ENCODE peak calls at places on chromosomes 12 and 14, in four cellular contexts. D is RWPE1, B is nephron progenitor cell, F is GM12865. T is an unnamed sample.

GRCh38 chr14:79602023-79602422 is 609.3 kb downstream of the DIO2 start:
- DNase-seq in F (no peak), D (no peak), B (no peak), T (no peak)

GRCh38 chr12:16349132-16349463 is 1.7 kb downstream of the MGST1 start:
- DNase-seq in D (peak; percentile 51), B (no peak), F (no peak), T (no peak)

GRCh38 chr14:98501335-98501734 is 770.7 kb downstream of the BCL11B start:
- DNase-seq in B (no peak), D (peak; percentile 81), F (no peak), T (no peak)

GRCh38 chr12:59398164-59398563 is 197.7 kb upstream of the SLC16A7 start:
- DNase-seq in F (no peak), D (no peak), B (no peak), T (no peak)

GRCh38 chr12:77214136-77214535 is 148.8 kb upstream of the E2F7 start:
- DNase-seq in F (no peak), B (no peak), D (no peak), T (no peak)

GRCh38 chr14:104876251-104876699 is 11.2 kb downstream of the CEP170B start:
- DNase-seq in D (peak; percentile 78), B (peak; percentile 49), F (peak; percentile 53), T (peak; percentile 81)

GRCh38 chr12:5507944-5508343 is 76.0 kb downstream of the NTF3 start:
- DNase-seq in B (no peak), F (no peak), D (no peak), T (no peak)

GRCh38 chr14:64439141-64439540 is 26.2 kb upstream of the AKAP5 start:
- DNase-seq in F (no peak), D (no peak), B (no peak), T (no peak)

GRCh38 chr12:66774921-66775320 is 96.0 kb upstream of the GRIP1 start:
- DNase-seq in B (no peak), D (no peak), F (no peak), T (no peak)

GRCh38 chr12:132014092-132014914 is 64.6 kb downstream of the EP400 start:
- DNase-seq in B (no peak), F (no peak), D (no peak), T (no peak)

GRCh38 chr12:69415471-69416275 is 54.5 kb upstream of the FRS2 start:
- DNase-seq in D (peak; percentile 45), B (peak; percentile 44), F (peak; percentile 29), T (peak; percentile 24)

GRCh38 chr12:106062693-106063092 is 76.1 kb downstream of the NUAK1 start:
- DNase-seq in D (no peak), B (no peak), F (no peak), T (no peak)

DNA sequence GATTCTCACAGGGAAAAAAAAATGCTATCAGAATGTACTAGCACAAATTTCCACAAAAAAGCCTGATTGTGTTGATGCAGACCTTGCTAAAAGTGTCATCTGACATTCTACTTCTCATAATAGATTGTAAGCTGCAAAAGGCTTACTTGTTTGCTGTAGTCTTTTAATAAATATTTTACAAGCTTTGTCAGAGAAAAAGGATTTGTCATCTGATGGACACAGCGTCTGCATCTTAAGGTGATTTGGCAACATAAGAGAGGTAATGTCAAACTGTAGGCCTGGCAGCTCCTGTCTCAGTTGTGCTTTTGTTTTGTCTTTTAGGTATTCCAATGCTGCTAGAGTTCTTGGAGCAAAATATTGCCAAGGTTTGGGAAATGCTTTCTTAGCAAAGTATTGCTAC is 26.3 kb upstream of the KCNH3 start:
- DNase-seq in B (no peak), D (no peak), F (no peak), T (no peak)
- TF ChIP-seq CTCF in B (no peak), D (no peak), F (no peak), T (no peak)

GRCh38 chr14:35215110-35215872 is 76.9 kb upstream of the PSMA6 start:
- DNase-seq in D (peak; percentile 8), B (no peak), F (peak; percentile 50), T (peak; percentile 32)
- TF ChIP-seq CTCF in D (no peak), B (peak; percentile 24), F (no peak), T (peak; percentile 43)

GRCh38 chr14:95196268-95196667 is 38.9 kb upstream of the DICER1 start:
- DNase-seq in F (peak; percentile 43), D (peak; percentile 14), B (no peak), T (peak; percentile 68)
- TF ChIP-seq CTCF in F (peak; percentile 42), D (no peak), B (peak; percentile 6), T (peak; percentile 45)

DNA sequence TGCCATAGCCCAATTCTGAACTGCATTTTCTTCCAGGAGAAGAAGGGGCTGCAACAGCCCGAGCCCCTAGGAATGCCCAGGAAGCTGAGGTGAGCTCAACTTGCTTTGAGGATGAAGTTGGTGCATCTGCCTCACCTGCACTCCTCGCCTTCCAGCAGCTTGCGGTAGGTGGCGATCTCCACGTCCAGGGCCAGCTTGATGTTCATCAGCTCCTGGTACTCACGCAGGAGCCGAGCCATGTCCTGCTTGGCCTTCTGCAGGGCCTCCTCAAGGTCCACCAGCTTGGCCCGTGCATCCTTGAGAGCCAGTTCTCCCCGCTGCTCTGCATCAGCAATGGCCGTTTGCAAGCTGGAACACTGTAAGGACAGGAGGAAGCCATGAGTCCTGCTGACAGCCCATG is 6.0 kb downstream of the KRT75 start:
- DNase-seq in D (no peak), F (no peak), B (no peak), T (no peak)
- TF ChIP-seq CTCF in D (no peak), F (no peak), B (no peak), T (no peak)

GRCh38 chr14:91155626-91156089 is 41.8 kb downstream of the DGLUCY start:
- DNase-seq in B (no peak), F (no peak), D (no peak), T (no peak)
- TF ChIP-seq CTCF in B (no peak), F (no peak), D (no peak), T (no peak)

GRCh38 chr14:75448209-75448608 is 20.4 kb downstream of the JDP2 start:
- DNase-seq in D (no peak), F (no peak), B (no peak), T (no peak)

GRCh38 chr14:75452324-75452723 is 24.5 kb downstream of the JDP2 start:
- DNase-seq in B (peak; percentile 56), F (no peak), D (no peak), T (no peak)

GRCh38 chr14:75449703-75450102 is 21.9 kb downstream of the JDP2 start:
- DNase-seq in D (no peak), F (no peak), B (no peak), T (no peak)

GRCh38 chr14:75452900-75453816 is 25.3 kb downstream of the JDP2 start:
- DNase-seq in F (no peak), D (peak; percentile 90), B (peak; percentile 74), T (no peak)

DNA sequence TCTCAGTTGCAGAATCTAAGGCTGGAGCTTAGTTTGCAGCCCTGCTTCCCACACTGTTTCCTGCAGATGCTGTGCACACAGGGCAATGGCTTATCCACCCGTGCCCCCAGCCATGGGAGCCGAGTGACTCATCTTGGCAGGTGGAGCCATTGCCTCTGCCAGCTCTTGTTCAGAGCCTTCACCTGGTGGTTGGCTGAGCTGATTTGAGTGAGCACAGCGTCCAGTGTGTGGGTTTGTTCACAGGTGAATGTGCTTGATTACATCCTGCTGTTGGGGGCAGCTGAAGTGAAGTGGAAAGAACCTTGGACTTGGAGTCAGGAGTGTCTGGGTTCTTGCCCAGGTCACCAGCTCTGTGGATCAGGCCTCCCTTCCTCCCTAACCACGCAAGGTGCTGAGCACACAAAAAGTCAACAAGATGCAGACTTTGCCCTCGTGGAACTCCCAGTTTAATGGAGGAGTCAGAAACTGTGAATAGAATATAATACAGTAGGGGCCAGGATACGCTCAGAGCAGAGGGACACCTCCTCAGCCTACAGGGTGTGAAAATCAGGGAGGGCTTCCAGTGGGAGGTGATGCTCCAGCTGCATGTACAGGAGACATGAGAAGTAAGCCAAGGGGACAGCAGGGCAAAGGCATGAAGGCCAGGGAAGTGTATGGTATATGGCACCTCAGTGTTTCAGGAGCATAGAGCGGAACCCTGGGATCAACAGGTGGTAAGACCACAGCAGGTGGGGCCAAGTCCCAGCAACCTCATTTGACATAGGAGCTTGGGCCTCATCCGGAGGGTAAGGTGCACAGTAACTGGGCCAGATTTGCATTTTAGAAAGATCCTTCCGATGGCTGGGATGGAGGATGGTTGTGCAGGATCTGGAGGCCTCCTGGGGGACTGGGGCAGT is 22.8 kb downstream of the JDP2 start:
- DNase-seq in F (no peak), D (peak; percentile 84), B (no peak), T (no peak)
- TF ChIP-seq CTCF in F (no peak), D (no peak), B (no peak), T (no peak)

DNA sequence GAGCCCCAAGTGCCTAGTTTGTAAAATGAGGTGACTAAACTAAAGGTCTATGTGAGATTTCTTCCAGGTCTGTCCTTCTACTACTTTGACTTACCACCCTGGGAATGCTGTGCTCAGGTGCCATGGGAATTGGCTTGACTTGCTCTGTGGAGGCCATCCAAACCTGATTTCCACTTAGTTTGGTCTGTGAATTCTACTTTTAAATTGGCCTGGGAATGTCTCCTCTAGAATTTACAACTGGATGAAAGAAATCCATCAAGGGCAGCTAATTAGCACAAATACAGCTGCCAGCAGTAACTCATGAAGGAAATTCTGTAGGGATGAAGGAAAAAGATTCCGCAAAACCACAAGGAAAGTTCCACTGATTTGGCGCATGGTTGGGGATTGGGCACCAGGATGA is 31.7 kb upstream of the FRMD6 start:
- DNase-seq in B (no peak), F (no peak), D (no peak), T (no peak)
- TF ChIP-seq CTCF in B (no peak), F (no peak), D (no peak), T (no peak)

DNA sequence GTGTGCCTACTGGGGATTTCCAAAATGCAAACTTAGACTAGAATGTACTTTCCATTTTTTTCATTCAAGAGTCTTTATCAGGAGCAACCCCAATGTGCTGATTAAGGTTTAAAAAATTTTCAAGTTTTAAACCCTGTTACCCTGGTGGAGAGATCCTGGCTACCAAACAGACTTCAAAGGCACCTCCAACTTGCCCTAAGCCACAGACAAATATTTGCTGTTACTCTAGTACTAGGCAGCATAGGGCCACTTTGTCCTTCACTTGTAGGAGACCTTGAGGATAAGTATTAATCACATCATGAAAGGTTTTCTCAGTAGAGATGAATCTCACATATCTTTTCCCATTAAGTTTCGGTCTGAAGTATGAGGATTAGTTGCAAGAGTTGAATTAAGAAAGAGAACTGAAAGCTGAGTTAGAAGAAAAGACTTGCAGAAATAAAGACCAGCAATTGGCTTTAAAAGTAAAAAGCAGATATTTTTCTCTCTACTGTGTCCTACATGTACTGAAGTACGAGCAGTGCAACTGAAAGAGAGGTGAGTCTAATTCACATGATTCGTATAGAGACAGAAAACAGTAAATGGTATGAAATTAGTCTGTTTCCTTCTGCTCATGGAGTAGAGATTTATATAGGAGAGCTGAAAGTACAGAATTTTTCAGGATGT is 28.3 kb downstream of the NTN4 start:
- DNase-seq in F (no peak), D (no peak), B (no peak), T (no peak)
- TF ChIP-seq CTCF in F (no peak), D (no peak), B (no peak), T (no peak)

GRCh38 chr14:54349713-54350112 is 47.1 kb upstream of the CDKN3 start:
- DNase-seq in B (no peak), F (no peak), D (no peak), T (no peak)

GRCh38 chr14:54347044-54347443 is 49.8 kb upstream of the CDKN3 start:
- DNase-seq in D (no peak), F (no peak), B (no peak), T (no peak)

GRCh38 chr14:54346257-54346656 is 50.5 kb upstream of the CDKN3 start:
- DNase-seq in D (no peak), B (no peak), F (no peak), T (no peak)

GRCh38 chr14:54348923-54349615 is 47.7 kb upstream of the CDKN3 start:
- DNase-seq in B (no peak), D (no peak), F (no peak), T (no peak)

GRCh38 chr14:54348001-54348611 is 48.7 kb upstream of the CDKN3 start:
- DNase-seq in D (peak; percentile 34), B (peak; percentile 41), F (peak; percentile 53), T (peak; percentile 63)
- TF ChIP-seq CTCF in D (peak; percentile 72), B (peak; percentile 82), F (peak; percentile 64), T (peak; percentile 67)